ENCODE peak calls at places on chromosomes 11 and 22, in four cellular contexts. Z is SJCRH30, U is esophagus squamous epithelium, R is spleen. L is an unnamed sample.

GRCh38 chr11:118156531-118157185 is 4.0 kb upstream of the SCN4B start:
- DNase-seq in Z (no peak), U (no peak), R (no peak), L (no peak)

GRCh38 chr11:94400839-94401772 is at the start of gene GPR83:
- DNase-seq in Z (no peak), U (no peak), R (no peak), L (no peak)

GRCh38 chr11:27783701-27784355 is 83.6 kb upstream of the BDNF start:
- DNase-seq in Z (no peak), U (no peak), R (no peak), L (no peak)

GRCh38 chr22:27223317-27224177 is 566.2 kb downstream of the MIAT start:
- DNase-seq in Z (no peak), U (no peak), R (peak; percentile 29), L (no peak)

GRCh38 chr22:27213766-27214581 is 556.6 kb downstream of the MIAT start:
- DNase-seq in Z (no peak), U (no peak), R (no peak), L (peak; percentile 96)

GRCh38 chr11:121575250-121575962 is 122.6 kb upstream of the SORL1-AS1 start:
- DNase-seq in Z (peak; percentile 11), U (no peak), R (peak; percentile 85), L (peak; percentile 82)

GRCh38 chr11:73431431-73431830 is 55.2 kb downstream of the RELT start:
- DNase-seq in Z (no peak), U (no peak), R (no peak), L (no peak)

GRCh38 chr11:35619754-35620640 is 1.7 kb downstream of the FJX1 start:
- DNase-seq in Z (peak; percentile 81), U (no peak), R (no peak), L (peak; percentile 63)

GRCh38 chr22:31329029-31329428 is 17.1 kb downstream of the PATZ1 start:
- DNase-seq in Z (peak; percentile 79), U (no peak), R (peak; percentile 67), L (no peak)

GRCh38 chr11:128174465-128175101 is 412.8 kb downstream of the ETS1 start:
- DNase-seq in Z (peak; percentile 85), U (no peak), R (no peak), L (no peak)

GRCh38 chr11:28963189-28963588 is 855.0 kb downstream of the METTL15 start:
- DNase-seq in Z (no peak), U (no peak), R (no peak), L (no peak)

GRCh38 chr22:40463727-40464126 is 93.3 kb downstream of the SGSM3 start:
- DNase-seq in Z (no peak), U (no peak), R (no peak), L (no peak)

GRCh38 chr11:2527621-2528291 is 82.9 kb downstream of the KCNQ1 start:
- DNase-seq in Z (peak; percentile 1), U (no peak), R (peak; percentile 78), L (peak; percentile 62)

GRCh38 chr22:29260031-29260560 is 7.7 kb downstream of the RHBDD3 start:
- DNase-seq in Z (peak; percentile 43), U (no peak), R (peak; percentile 76), L (no peak)

GRCh38 chr11:125293596-125293995 is 129.0 kb downstream of the PKNOX2 start:
- DNase-seq in Z (no peak), U (no peak), R (no peak), L (no peak)

GRCh38 chr11:74783241-74783871 is 34.7 kb downstream of the RNF169 start:
- DNase-seq in Z (no peak), U (no peak), R (no peak), L (no peak)

GRCh38 chr11:126501641-126502040 is 146.2 kb downstream of the ST3GAL4 start:
- DNase-seq in Z (no peak), U (no peak), R (no peak), L (peak; percentile 36)

GRCh38 chr22:28333106-28333505 is 346.5 kb downstream of the TTC28 start:
- DNase-seq in Z (no peak), U (no peak), R (no peak), L (no peak)

GRCh38 chr11:72606362-72607100 is 67.7 kb downstream of the PDE2A start:
- DNase-seq in Z (no peak), U (no peak), R (no peak), L (no peak)

GRCh38 chr11:94553938-94554337 is 10.2 kb downstream of the FUT4 start:
- DNase-seq in Z (peak; percentile 26), U (no peak), R (no peak), L (no peak)

GRCh38 chr11:67033661-67034166 is 10.8 kb downstream of the SYT12 start:
- DNase-seq in Z (no peak), U (no peak), R (no peak), L (no peak)

GRCh38 chr11:121298770-121299169 is 6.2 kb downstream of the SC5D start:
- DNase-seq in Z (no peak), U (no peak), R (no peak), L (no peak)

GRCh38 chr22:23161574-23161973 is 16.3 kb downstream of the RAB36 start:
- DNase-seq in Z (no peak), U (no peak), R (peak; percentile 68), L (no peak)

GRCh38 chr22:23192558-23192957 is 12.2 kb downstream of the BCR start:
- DNase-seq in Z (no peak), U (no peak), R (no peak), L (no peak)

GRCh38 chr22:24305260-24305692 is 34.6 kb downstream of the SPECC1L start:
- DNase-seq in Z (no peak), U (no peak), R (no peak), L (no peak)

GRCh38 chr11:111540114-111540920 is at the start of gene LAYN:
- DNase-seq in Z (no peak), U (no peak), R (peak; percentile 82), L (peak; percentile 85)

GRCh38 chr11:116693206-116694016 is 79.4 kb downstream of the BUD13 start:
- DNase-seq in Z (no peak), U (no peak), R (peak; percentile 59), L (peak; percentile 40)

GRCh38 chr22:39565414-39565944 is 5.1 kb upstream of the CACNA1I start:
- DNase-seq in Z (no peak), U (no peak), R (no peak), L (no peak)

GRCh38 chr11:125550780-125551179 is 18.5 kb upstream of the EI24 start:
- DNase-seq in Z (no peak), U (no peak), R (no peak), L (no peak)

GRCh38 chr11:129295746-129296145 is 79.9 kb upstream of the BARX2 start:
- DNase-seq in Z (no peak), U (no peak), R (no peak), L (no peak)

GRCh38 chr11:47035108-47035507 is 98.5 kb downstream of the CSTPP1 start:
- DNase-seq in Z (no peak), U (no peak), R (no peak), L (no peak)

GRCh38 chr22:37063436-37064420 is 12.2 kb downstream of the KCTD17 start:
- DNase-seq in Z (peak; percentile 49), U (no peak), R (no peak), L (no peak)

GRCh38 chr11:20205807-20206206 is 45.5 kb upstream of the DBX1 start:
- DNase-seq in Z (no peak), U (no peak), R (no peak), L (no peak)

GRCh38 chr11:20207781-20208621 is 47.7 kb upstream of the DBX1 start:
- DNase-seq in Z (no peak), U (no peak), R (no peak), L (no peak)

GRCh38 chr11:20211691-20212090 is 51.4 kb upstream of the DBX1 start:
- DNase-seq in Z (no peak), U (no peak), R (no peak), L (no peak)

GRCh38 chr11:20203836-20204235 is 43.6 kb upstream of the DBX1 start:
- DNase-seq in Z (no peak), U (no peak), R (no peak), L (no peak)

DNA sequence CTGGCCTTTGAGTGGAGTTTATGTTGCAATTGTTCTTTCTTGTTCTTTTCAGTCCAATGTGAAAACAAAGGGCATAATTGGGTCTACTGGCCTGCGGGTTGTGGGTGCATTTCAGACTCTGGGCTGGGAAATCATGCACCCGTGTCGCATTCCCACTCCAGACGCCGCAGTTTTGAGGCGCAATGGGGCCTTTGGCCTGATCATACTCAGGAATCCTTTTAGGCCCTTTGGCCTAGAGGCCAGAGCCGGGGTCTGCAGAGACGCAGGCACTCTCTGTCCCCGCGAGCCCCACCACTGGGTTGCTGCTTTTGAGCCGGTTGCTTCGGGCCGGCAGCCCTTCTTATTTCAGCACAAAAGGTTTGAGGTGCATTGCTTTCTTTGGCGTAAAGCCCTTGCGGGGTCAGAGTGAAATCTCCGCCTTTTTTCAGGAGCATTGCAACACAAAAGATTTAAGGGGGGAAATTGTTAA is 48.4 kb upstream of the DBX1 start:
- DNase-seq in Z (no peak), U (no peak), R (no peak), L (no peak)
- H3K27me3 ChIP-seq in Z (no peaks in the 10 kb centered on the region), U (peaks cover 71% of the 10 kb centered on the region), R (peaks cover 27% of the 10 kb centered on the region), L (peaks cover 61% of the 10 kb centered on the region)

DNA sequence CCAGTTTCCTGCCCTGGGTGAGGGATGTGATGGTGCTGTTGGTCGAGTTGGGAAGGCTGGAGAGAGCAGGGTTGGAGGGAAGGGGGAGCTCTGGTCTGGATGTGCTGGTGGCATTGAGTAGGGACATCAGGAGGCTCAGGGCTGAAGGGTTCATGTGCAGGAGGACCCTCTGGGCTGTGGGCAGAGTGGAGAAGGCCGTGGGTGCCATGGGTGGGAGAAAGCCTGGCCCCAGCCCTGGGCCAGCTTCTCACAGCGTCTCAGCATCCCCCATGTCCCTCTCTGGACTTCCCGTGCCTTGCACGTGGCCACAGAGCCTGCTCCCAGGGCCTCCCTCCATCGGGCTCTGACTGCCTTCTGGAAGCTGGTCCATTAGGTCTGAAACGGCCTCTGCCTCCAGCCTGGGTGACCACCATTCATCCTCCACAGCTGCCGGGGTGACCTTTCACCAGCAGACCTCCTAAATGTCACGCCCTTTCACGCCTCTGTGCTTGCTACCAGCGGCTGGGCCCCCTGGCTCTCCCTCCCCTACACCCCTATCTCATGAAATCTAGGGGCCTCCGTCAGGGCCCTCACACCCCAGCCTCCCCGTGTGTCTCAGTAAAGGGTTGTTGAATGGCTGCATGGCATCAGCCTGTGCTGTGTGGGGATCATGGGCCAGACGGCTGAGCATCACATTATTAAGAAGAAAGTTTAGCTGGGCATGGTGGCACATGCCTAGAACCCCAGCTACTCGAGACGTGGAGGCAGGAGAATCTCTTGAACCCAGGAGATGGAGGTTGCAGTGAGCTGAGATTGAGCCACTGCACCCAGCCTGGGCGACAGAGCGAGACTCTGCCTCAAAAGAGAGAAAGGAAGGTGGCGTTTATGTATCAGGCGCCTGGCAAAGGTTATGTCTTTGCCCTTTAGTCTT is 25.5 kb downstream of the MYO7A start:
- DNase-seq in Z (no peak), U (no peak), R (no peak), L (no peak)
- H3K27me3 ChIP-seq in Z (no peaks in the 10 kb centered on the region), U (no peaks in the 10 kb centered on the region), R (no peaks in the 10 kb centered on the region), L (no peaks in the 10 kb centered on the region)

GRCh38 chr11:131195801-131196517 is 174.5 kb upstream of the NTM start:
- DNase-seq in Z (peak; percentile 10), U (no peak), R (no peak), L (peak; percentile 87)
- H3K27me3 ChIP-seq in Z (no peaks in the 10 kb centered on the region), U (peaks cover 90% of the 10 kb centered on the region), R (no peaks in the 10 kb centered on the region), L (no peaks in the 10 kb centered on the region)

GRCh38 chr22:46589141-46589748 is 30.9 kb upstream of the GRAMD4 start:
- DNase-seq in Z (no peak), U (no peak), R (no peak), L (no peak)

GRCh38 chr22:46589871-46590271 is 30.3 kb upstream of the GRAMD4 start:
- DNase-seq in Z (no peak), U (no peak), R (no peak), L (no peak)

GRCh38 chr22:46588279-46589140 is 31.7 kb upstream of the GRAMD4 start:
- DNase-seq in Z (no peak), U (no peak), R (peak; percentile 82), L (no peak)

GRCh38 chr22:46591890-46592289 is 28.3 kb upstream of the GRAMD4 start:
- DNase-seq in Z (no peak), U (no peak), R (peak; percentile 76), L (no peak)

GRCh38 chr22:46590334-46590733 is 29.9 kb upstream of the GRAMD4 start:
- DNase-seq in Z (no peak), U (no peak), R (peak; percentile 76), L (no peak)
- H3K27me3 ChIP-seq in Z (no peaks in the 10 kb centered on the region), U (no peaks in the 10 kb centered on the region), R (no peaks in the 10 kb centered on the region), L (no peaks in the 10 kb centered on the region)